ENCODE peak calls at places on chromosome 13, in five cellular contexts. One of them, this sample, is unnamed.

GRCh38 chr13:48662226-48662625 is 8.5 kb downstream of the CYSLTR2 start:
- DNase-seq in H9: no peak
- DNase-seq in choroid plexus epithelial cell: no peak
- DNase-seq in coronary artery: no peak
- DNase-seq in type B pancreatic cell: no peak
- DNase-seq in this sample: no peak

GRCh38 chr13:42367836-42368235 is 95.9 kb downstream of the AKAP11 start:
- DNase-seq in H9: no peak
- DNase-seq in choroid plexus epithelial cell: peak
- DNase-seq in coronary artery: no peak
- DNase-seq in type B pancreatic cell: no peak
- DNase-seq in this sample: no peak

GRCh38 chr13:26528527-26528926 is 29.0 kb upstream of the WASF3 start:
- DNase-seq in H9: no peak
- DNase-seq in choroid plexus epithelial cell: no peak
- DNase-seq in coronary artery: no peak
- DNase-seq in type B pancreatic cell: no peak
- DNase-seq in this sample: no peak

GRCh38 chr13:49759503-49759902 is 33.0 kb downstream of the KPNA3 start:
- DNase-seq in H9: no peak
- DNase-seq in choroid plexus epithelial cell: peak
- DNase-seq in coronary artery: no peak
- DNase-seq in type B pancreatic cell: no peak
- DNase-seq in this sample: peak

GRCh38 chr13:65965496-65965895 is 1264.6 kb downstream of the PCDH9 start:
- DNase-seq in H9: no peak
- DNase-seq in choroid plexus epithelial cell: peak
- DNase-seq in coronary artery: no peak
- DNase-seq in type B pancreatic cell: no peak
- DNase-seq in this sample: peak

GRCh38 chr13:87089391-87089790 is 581.8 kb upstream of the SLITRK5 start:
- DNase-seq in H9: no peak
- DNase-seq in choroid plexus epithelial cell: peak
- DNase-seq in coronary artery: no peak
- DNase-seq in type B pancreatic cell: no peak
- DNase-seq in this sample: peak

GRCh38 chr13:45879666-45880065 is 28.1 kb upstream of the SIAH3 start:
- DNase-seq in H9: peak
- DNase-seq in choroid plexus epithelial cell: peak
- DNase-seq in coronary artery: no peak
- DNase-seq in type B pancreatic cell: no peak
- DNase-seq in this sample: peak

GRCh38 chr13:106234656-106235055 is 300.8 kb downstream of the EFNB2 start:
- DNase-seq in H9: no peak
- DNase-seq in choroid plexus epithelial cell: no peak
- DNase-seq in coronary artery: no peak
- DNase-seq in type B pancreatic cell: no peak
- DNase-seq in this sample: no peak

GRCh38 chr13:98509271-98510155 is 67.4 kb downstream of the STK24 start:
- DNase-seq in H9: no peak
- DNase-seq in choroid plexus epithelial cell: peak
- DNase-seq in coronary artery: no peak
- DNase-seq in type B pancreatic cell: no peak
- DNase-seq in this sample: peak

GRCh38 chr13:102386461-102386860 is 15.4 kb downstream of the FGF14 start:
- DNase-seq in H9: no peak
- DNase-seq in choroid plexus epithelial cell: no peak
- DNase-seq in coronary artery: no peak
- DNase-seq in type B pancreatic cell: no peak
- DNase-seq in this sample: no peak

GRCh38 chr13:42876270-42876714 is 94.9 kb downstream of the FAM216B start:
- DNase-seq in H9: peak
- DNase-seq in choroid plexus epithelial cell: no peak
- DNase-seq in coronary artery: no peak
- DNase-seq in type B pancreatic cell: no peak
- DNase-seq in this sample: no peak

GRCh38 chr13:112893570-112894422 is 75.2 kb upstream of the MCF2L start:
- DNase-seq in H9: peak
- DNase-seq in choroid plexus epithelial cell: peak
- DNase-seq in coronary artery: no peak
- DNase-seq in type B pancreatic cell: no peak
- DNase-seq in this sample: no peak